ENCODE peak calls at places on chromosomes 13 and 19, in four cellular contexts. One of them, this sample, is unnamed.

GRCh38 chr13:35700661-35701060 is 224.2 kb upstream of the MAB21L1 start:
- DNase-seq in ascending aorta: no peak
- DNase-seq in astrocyte of the spinal cord: peak; percentile 57
- DNase-seq in NCI-H446: no peak
- DNase-seq in this sample: no peak

GRCh38 chr13:46354143-46355087 is 32.6 kb downstream of the RUBCNL start:
- DNase-seq in ascending aorta: no peak
- DNase-seq in astrocyte of the spinal cord: peak; percentile 98
- DNase-seq in NCI-H446: no peak
- DNase-seq in this sample: no peak

GRCh38 chr19:45499196-45500180 is 1.2 kb downstream of the PPM1N start:
- DNase-seq in ascending aorta: no peak
- DNase-seq in astrocyte of the spinal cord: no peak
- DNase-seq in NCI-H446: no peak
- DNase-seq in this sample: peak; percentile 48

GRCh38 chr19:7729211-7729610 is 2.7 kb downstream of the CLEC4G start:
- DNase-seq in ascending aorta: no peak
- DNase-seq in astrocyte of the spinal cord: no peak
- DNase-seq in NCI-H446: no peak
- DNase-seq in this sample: no peak

GRCh38 chr19:42286349-42287016 is 15.4 kb upstream of the PRR19 start:
- DNase-seq in ascending aorta: peak; percentile 80
- DNase-seq in astrocyte of the spinal cord: peak; percentile 48
- DNase-seq in NCI-H446: peak; percentile 32
- DNase-seq in this sample: peak; percentile 56

GRCh38 chr13:42041684-42042035 is 6.8 kb upstream of the DGKH start:
- DNase-seq in ascending aorta: peak; percentile 80
- DNase-seq in astrocyte of the spinal cord: peak; percentile 74
- DNase-seq in NCI-H446: peak; percentile 23
- DNase-seq in this sample: peak; percentile 61

GRCh38 chr19:2195914-2196313 is 32.2 kb downstream of the DOT1L start:
- DNase-seq in ascending aorta: no peak
- DNase-seq in astrocyte of the spinal cord: no peak
- DNase-seq in NCI-H446: no peak
- DNase-seq in this sample: no peak

GRCh38 chr19:42086770-42087550 is 11.0 kb downstream of the ZNF574 start:
- DNase-seq in ascending aorta: no peak
- DNase-seq in astrocyte of the spinal cord: peak; percentile 84
- DNase-seq in NCI-H446: no peak
- DNase-seq in this sample: no peak

GRCh38 chr13:110319774-110320509 is 12.9 kb downstream of the COL4A2 start:
- DNase-seq in ascending aorta: peak; percentile 82
- DNase-seq in astrocyte of the spinal cord: peak; percentile 87
- DNase-seq in NCI-H446: no peak
- DNase-seq in this sample: peak; percentile 82

GRCh38 chr19:1057185-1057857 is 9.6 kb upstream of the ARHGAP45 start:
- DNase-seq in ascending aorta: no peak
- DNase-seq in astrocyte of the spinal cord: peak; percentile 76
- DNase-seq in NCI-H446: peak; percentile 37
- DNase-seq in this sample: no peak

GRCh38 chr19:39032164-39032918 is at the start of gene FBXO27:
- DNase-seq in ascending aorta: peak; percentile 67
- DNase-seq in astrocyte of the spinal cord: no peak
- DNase-seq in NCI-H446: no peak
- DNase-seq in this sample: peak; percentile 23

GRCh38 chr13:73754727-73755292 is 379.4 kb downstream of the KLF12 start:
- DNase-seq in ascending aorta: no peak
- DNase-seq in astrocyte of the spinal cord: peak; percentile 75
- DNase-seq in NCI-H446: peak; percentile 30
- DNase-seq in this sample: peak; percentile 34

GRCh38 chr13:22789916-22790315 is 390.9 kb upstream of the SGCG start:
- DNase-seq in ascending aorta: no peak
- DNase-seq in astrocyte of the spinal cord: no peak
- DNase-seq in NCI-H446: no peak
- DNase-seq in this sample: no peak

GRCh38 chr13:23557733-23558132 is 12.5 kb upstream of the TNFRSF19 start:
- DNase-seq in ascending aorta: no peak
- DNase-seq in astrocyte of the spinal cord: no peak
- DNase-seq in NCI-H446: no peak
- DNase-seq in this sample: no peak

GRCh38 chr13:92265408-92265807 is 867.0 kb downstream of the GPC5 start:
- DNase-seq in ascending aorta: no peak
- DNase-seq in astrocyte of the spinal cord: peak; percentile 14
- DNase-seq in NCI-H446: no peak
- DNase-seq in this sample: no peak

GRCh38 chr13:30037306-30037705 is 186.9 kb upstream of the UBL3 start:
- DNase-seq in ascending aorta: no peak
- DNase-seq in astrocyte of the spinal cord: peak; percentile 42
- DNase-seq in NCI-H446: no peak
- DNase-seq in this sample: no peak

GRCh38 chr19:5628919-5629481 is 6.1 kb downstream of the SAFB start:
- DNase-seq in ascending aorta: no peak
- DNase-seq in astrocyte of the spinal cord: no peak
- DNase-seq in NCI-H446: no peak
- DNase-seq in this sample: no peak

GRCh38 chr13:105990256-105990958 is 545.1 kb downstream of the EFNB2 start:
- DNase-seq in ascending aorta: no peak
- DNase-seq in astrocyte of the spinal cord: peak; percentile 40
- DNase-seq in NCI-H446: no peak
- DNase-seq in this sample: no peak

GRCh38 chr19:4547303-4548237 is 7.7 kb upstream of the LRG1 start:
- DNase-seq in ascending aorta: no peak
- DNase-seq in astrocyte of the spinal cord: no peak
- DNase-seq in NCI-H446: no peak
- DNase-seq in this sample: peak; percentile 71

GRCh38 chr19:10749435-10750384 is 31.8 kb downstream of the DNM2 start:
- DNase-seq in ascending aorta: no peak
- DNase-seq in astrocyte of the spinal cord: no peak
- DNase-seq in NCI-H446: no peak
- DNase-seq in this sample: peak; percentile 62

GRCh38 chr19:18292810-18293641 is 11.6 kb upstream of the JUND start:
- DNase-seq in ascending aorta: peak; percentile 88
- DNase-seq in astrocyte of the spinal cord: peak; percentile 85
- DNase-seq in NCI-H446: peak; percentile 30
- DNase-seq in this sample: peak; percentile 62

GRCh38 chr13:26011996-26012688 is 39.7 kb downstream of the SHISA2 start:
- DNase-seq in ascending aorta: no peak
- DNase-seq in astrocyte of the spinal cord: no peak
- DNase-seq in NCI-H446: no peak
- DNase-seq in this sample: no peak

GRCh38 chr13:30679483-30680330 is 55.6 kb upstream of the ALOX5AP start:
- DNase-seq in ascending aorta: no peak
- DNase-seq in astrocyte of the spinal cord: peak; percentile 56
- DNase-seq in NCI-H446: no peak
- DNase-seq in this sample: no peak

GRCh38 chr13:26011208-26011573 is 40.6 kb downstream of the SHISA2 start:
- DNase-seq in ascending aorta: no peak
- DNase-seq in astrocyte of the spinal cord: no peak
- DNase-seq in NCI-H446: no peak
- DNase-seq in this sample: no peak

This sample was measured in body of pancreas.